ENCODE peak calls at places on chromosomes 16 and 17, in four cellular contexts. G is HCT116, L is K562, T is HepG2. F is an unnamed sample.

GRCh38 chr17:79872762-79873161 is 33.5 kb upstream of the CBX4 start:
- DNase-seq in G (no peak), L (no peak), T (no peak), F (no peak)

GRCh38 chr17:72373910-72374741 is 253.3 kb downstream of the SOX9 start:
- DNase-seq in G (no peak), L (no peak), T (no peak), F (no peak)

GRCh38 chr17:38982858-38983746 is 15.9 kb upstream of the FBXO47 start:
- DNase-seq in G (peak), L (peak), T (peak), F (no peak)

GRCh38 chr17:20028436-20028835 is 19.3 kb downstream of the SPECC1 start:
- DNase-seq in G (no peak), L (no peak), T (no peak), F (no peak)

GRCh38 chr16:27432600-27432957 is 30.6 kb downstream of the IL21R start:
- DNase-seq in G (no peak), L (no peak), T (no peak), F (no peak)

GRCh38 chr17:82985973-82986372 is 93.4 kb upstream of the METRNL start:
- DNase-seq in G (no peak), L (no peak), T (no peak), F (no peak)

GRCh38 chr17:5050281-5050680 is 15.1 kb upstream of the SLC52A1 start:
- DNase-seq in G (no peak), L (no peak), T (no peak), F (no peak)

GRCh38 chr16:2183671-2184070 is 12.7 kb downstream of the CASKIN1 start:
- DNase-seq in G (no peak), L (no peak), T (no peak), F (no peak)

GRCh38 chr17:7987112-7987893 is 15.1 kb upstream of the GUCY2D start:
- DNase-seq in G (no peak), L (no peak), T (no peak), F (no peak)

GRCh38 chr16:58077796-58078195 is 51.4 kb downstream of the CFAP20 start:
- DNase-seq in G (no peak), L (no peak), T (no peak), F (no peak)

GRCh38 chr17:77884019-77884418 is 74.5 kb upstream of the TNRC6C start:
- DNase-seq in G (no peak), L (no peak), T (no peak), F (no peak)

GRCh38 chr17:27294689-27295630 is 1.0 kb downstream of the WSB1 start:
- DNase-seq in G (peak), L (peak), T (peak), F (peak)

GRCh38 chr17:40901981-40902862 is 17.2 kb upstream of the KRT20 start:
- DNase-seq in G (peak), L (no peak), T (peak), F (no peak)

GRCh38 chr16:25157476-25157875 is 45.9 kb downstream of the LCMT1 start:
- DNase-seq in G (no peak), L (no peak), T (no peak), F (no peak)

GRCh38 chr17:77778636-77779524 is 179.6 kb upstream of the TNRC6C start:
- DNase-seq in G (no peak), L (no peak), T (no peak), F (no peak)

GRCh38 chr16:2910441-2910840 is 1.3 kb upstream of the FLYWCH1 start:
- DNase-seq in G (no peak), L (no peak), T (no peak), F (no peak)

GRCh38 chr17:78064708-78065107 is 63.8 kb downstream of the TMC6 start:
- DNase-seq in G (no peak), L (no peak), T (no peak), F (no peak)

GRCh38 chr17:19386974-19387920 is at the start of gene MFAP4:
- DNase-seq in G (no peak), L (no peak), T (no peak), F (no peak)

GRCh38 chr16:15948532-15949209 is 745 bp upstream of the ABCC1 start:
- DNase-seq in G (no peak), L (no peak), T (peak), F (no peak)

GRCh38 chr16:87042551-87043272 is 274.5 kb downstream of the C16orf95 start:
- DNase-seq in G (no peak), L (no peak), T (no peak), F (no peak)

GRCh38 chr16:130533-131173 is 7.8 kb downstream of the NPRL3 start:
- DNase-seq in G (no peak), L (no peak), T (no peak), F (no peak)

GRCh38 chr17:46832945-46833839 is 14.7 kb upstream of the WNT3 start:
- DNase-seq in G (no peak), L (peak), T (peak), F (no peak)

GRCh38 chr16:29784157-29784556 is 6.1 kb downstream of the ZG16 start:
- DNase-seq in G (no peak), L (no peak), T (no peak), F (no peak)

GRCh38 chr17:28985950-28986713 is 19.7 kb downstream of the SEZ6 start:
- DNase-seq in G (no peak), L (no peak), T (no peak), F (no peak)

GRCh38 chr16:55370762-55371482 is 46.9 kb downstream of the IRX6 start:
- DNase-seq in G (no peak), L (peak), T (peak), F (no peak)

GRCh38 chr17:57739402-57740224 is 5.5 kb downstream of the CCDC182 start:
- DNase-seq in G (peak), L (peak), T (peak), F (peak)

GRCh38 chr17:71180801-71181385 is 939.9 kb upstream of the SOX9 start:
- DNase-seq in G (no peak), L (no peak), T (no peak), F (no peak)

GRCh38 chr17:13575922-13576419 is 25.8 kb downstream of the HS3ST3A1 start:
- DNase-seq in G (no peak), L (no peak), T (no peak), F (no peak)

GRCh38 chr17:45293413-45294211 is 23.2 kb downstream of the MAP3K14 start:
- DNase-seq in G (peak), L (peak), T (peak), F (peak)

GRCh38 chr17:4811471-4811870 is 4.5 kb downstream of the PLD2 start:
- DNase-seq in G (no peak), L (no peak), T (no peak), F (no peak)

DNA sequence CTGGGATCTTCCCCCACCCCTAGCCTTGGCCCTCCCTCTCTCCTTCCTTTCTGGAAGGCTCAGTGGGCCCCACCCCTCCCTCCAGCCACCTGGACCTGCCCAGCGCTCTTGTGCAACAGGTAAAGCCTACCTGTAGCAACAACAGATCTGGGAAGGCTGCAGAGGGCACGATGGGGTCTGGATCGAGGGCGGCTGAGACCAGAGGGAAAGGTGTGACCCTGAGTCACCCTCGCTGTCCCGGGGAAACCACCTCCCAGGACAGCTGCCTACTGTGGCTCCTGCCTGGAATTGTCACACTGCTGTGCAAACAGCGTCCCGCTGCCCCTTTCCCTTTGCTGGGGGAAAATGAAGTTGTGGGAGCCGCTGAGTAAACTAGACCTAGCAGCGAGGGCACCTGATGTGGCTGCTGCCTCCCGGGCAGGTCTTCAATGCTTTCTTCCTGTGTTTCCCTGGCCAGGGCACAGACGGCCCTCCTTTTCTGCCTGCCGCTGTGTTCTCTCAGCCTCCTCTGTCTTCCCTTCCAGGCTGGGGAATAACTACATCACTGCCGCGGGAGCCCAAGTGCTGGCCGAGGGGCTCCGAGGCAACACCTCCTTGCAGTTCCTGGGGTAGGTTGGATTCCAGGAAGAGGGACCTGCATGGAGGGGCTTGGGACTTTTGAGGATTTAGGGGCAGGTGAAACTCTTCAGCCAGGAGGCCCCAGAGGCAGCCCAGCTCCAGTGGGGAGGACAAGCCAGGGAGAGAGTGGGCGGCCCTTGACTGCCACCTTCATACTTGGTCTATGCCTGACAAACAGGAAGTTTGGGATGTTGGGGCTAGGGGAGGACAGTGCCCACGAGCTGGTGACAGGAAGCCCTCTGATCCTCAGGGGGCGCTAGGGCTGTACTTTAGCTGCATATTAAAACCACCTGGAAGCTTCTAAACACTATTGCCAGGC is 22.2 kb upstream of the CYLD start:
- DNase-seq in G (no peak), L (no peak), T (peak), F (no peak)
- TF ChIP-seq CTCF in G (no peak), L (no peak), T (peak), F (no peak)

GRCh38 chr16:85490407-85490806 is 122.7 kb upstream of the GSE1 start:
- DNase-seq in G (no peak), L (no peak), T (no peak), F (no peak)

GRCh38 chr16:85490971-85491771 is 122.0 kb upstream of the GSE1 start:
- DNase-seq in G (peak), L (peak), T (peak), F (peak)

GRCh38 chr16:85492617-85492957 is 120.5 kb upstream of the GSE1 start:
- DNase-seq in G (no peak), L (no peak), T (no peak), F (no peak)

GRCh38 chr16:85494315-85494714 is 118.8 kb upstream of the GSE1 start:
- DNase-seq in G (no peak), L (no peak), T (no peak), F (no peak)

DNA sequence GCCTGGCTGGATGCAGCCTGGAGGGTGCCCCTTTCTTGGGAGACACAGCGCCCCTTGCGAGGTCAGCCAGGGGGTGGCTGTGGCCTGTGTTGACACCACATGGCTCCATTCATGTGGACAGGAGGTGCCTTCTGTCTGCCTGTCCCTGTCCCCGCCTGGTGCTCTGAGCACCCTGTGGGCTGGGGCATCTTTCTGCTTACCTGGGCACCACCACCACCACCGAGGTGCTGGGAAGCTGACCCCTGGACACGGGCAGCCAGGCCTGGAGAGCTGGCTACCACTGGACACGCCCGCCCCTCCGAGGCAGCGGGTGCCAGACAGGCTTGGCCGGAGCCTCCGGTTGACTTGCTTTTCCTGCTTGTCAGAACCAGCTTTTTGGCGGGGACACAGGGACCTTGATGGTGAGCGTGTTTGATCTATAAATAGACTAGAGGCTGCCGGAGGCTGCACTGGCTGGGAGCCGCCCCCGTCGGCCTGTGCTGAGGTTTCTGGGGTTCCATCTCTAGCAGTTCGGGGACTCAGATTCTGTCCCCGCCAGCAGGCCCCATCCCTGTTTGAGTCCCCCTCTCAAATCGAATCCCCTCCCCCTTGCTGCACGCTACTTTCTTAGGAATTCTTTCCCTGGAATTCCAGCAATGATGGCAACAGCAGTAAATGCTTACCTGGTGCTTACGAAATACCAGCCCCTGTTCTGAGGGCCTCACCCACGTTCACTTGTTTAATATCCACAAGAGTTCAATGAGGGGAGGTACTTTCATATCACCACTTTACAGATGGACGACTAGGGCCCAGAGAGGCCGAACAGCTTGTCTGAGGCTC is 121.1 kb upstream of the GSE1 start:
- DNase-seq in G (peak), L (peak), T (peak), F (no peak)
- TF ChIP-seq TCF7L2 in G (peak), L (no peak), T (no peak), F (peak)

GRCh38 chr16:66580605-66581209 is 1.4 kb downstream of the CMTM2 start:
- DNase-seq in G (no peak), L (no peak), T (peak), F (no peak)
- TF ChIP-seq CTCF in G (no peak), L (no peak), T (no peak), F (no peak)

DNA sequence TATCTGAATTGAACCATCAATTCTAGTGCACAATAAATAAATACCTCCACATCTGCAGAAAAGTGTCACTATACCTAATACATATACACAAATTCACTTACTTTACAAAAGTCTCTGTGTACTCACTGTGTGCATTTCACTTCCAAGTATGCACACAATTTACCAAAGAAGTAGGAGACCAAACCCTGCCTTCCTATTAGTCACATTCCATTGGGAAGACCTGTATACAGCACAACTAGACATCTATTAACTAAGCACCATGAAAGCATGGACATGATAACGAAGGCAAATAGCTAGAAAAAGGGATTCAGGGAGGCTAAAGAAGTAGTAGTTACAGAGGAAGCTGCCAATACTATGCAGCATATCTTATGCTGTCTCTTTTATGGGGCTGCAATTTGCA is 139.5 kb downstream of the SNX11 start:
- DNase-seq in G (no peak), L (no peak), T (no peak), F (no peak)
- TF ChIP-seq TCF7L2 in G (no peak), L (no peak), T (no peak), F (no peak)

GRCh38 chr17:64178011-64178825 is 48.3 kb upstream of the ERN1 start:
- DNase-seq in G (no peak), L (no peak), T (peak), F (no peak)

GRCh38 chr17:64180674-64181073 is 50.7 kb upstream of the ERN1 start:
- DNase-seq in G (no peak), L (no peak), T (no peak), F (no peak)

GRCh38 chr17:64182325-64183012 is 52.5 kb upstream of the ERN1 start:
- DNase-seq in G (no peak), L (no peak), T (no peak), F (no peak)

GRCh38 chr17:64177346-64178010 is 47.5 kb upstream of the ERN1 start:
- DNase-seq in G (no peak), L (no peak), T (no peak), F (no peak)

GRCh38 chr17:64180089-64180488 is 50.1 kb upstream of the ERN1 start:
- DNase-seq in G (no peak), L (no peak), T (no peak), F (no peak)
- TF ChIP-seq CTCF in G (no peak), L (no peak), T (no peak), F (no peak)

DNA sequence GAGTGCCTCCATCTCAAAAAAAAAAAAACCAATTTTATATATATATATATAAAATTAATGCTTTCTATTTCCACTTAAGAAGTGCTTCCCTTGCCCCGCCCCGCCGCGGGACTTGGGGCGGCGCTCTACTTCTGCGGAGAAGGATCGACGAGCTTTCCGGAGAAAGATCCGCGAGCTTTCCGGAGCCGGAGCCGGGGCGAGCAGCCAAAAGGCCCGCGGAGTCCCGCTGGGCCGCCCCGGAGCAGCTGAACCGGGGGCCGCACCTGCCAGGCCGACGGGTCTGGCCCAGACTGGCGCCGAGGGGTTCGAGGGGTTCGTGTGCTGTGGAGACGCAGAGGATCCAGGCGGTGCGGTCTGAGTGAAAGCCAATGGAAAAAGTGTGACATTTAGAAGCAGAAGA is 50.7 kb downstream of the TBC1D26 start:
- DNase-seq in G (no peak), L (no peak), T (no peak), F (no peak)
- TF ChIP-seq TCF7L2 in G (no peak), L (no peak), T (no peak), F (no peak)

GRCh38 chr16:60755907-60756306 is 1280.3 kb downstream of the CDH8 start:
- DNase-seq in G (no peak), L (no peak), T (no peak), F (no peak)
- TF ChIP-seq CTCF in G (no peak), L (no peak), T (no peak), F (peak)

GRCh38 chr17:1627987-1628855 is at the start of gene SLC43A2:
- DNase-seq in G (peak), L (peak), T (peak), F (no peak)

GRCh38 chr17:1628856-1629646 is 417 bp upstream of the SLC43A2 start:
- DNase-seq in G (peak), L (peak), T (peak), F (no peak)

GRCh38 chr17:1625507-1626080 is 3.0 kb downstream of the SLC43A2 start:
- DNase-seq in G (no peak), L (peak), T (no peak), F (no peak)

GRCh38 chr17:1626333-1626732 is 2.3 kb downstream of the SLC43A2 start:
- DNase-seq in G (no peak), L (no peak), T (no peak), F (no peak)

GRCh38 chr17:1627219-1627986 is 1.2 kb downstream of the SLC43A2 start:
- DNase-seq in G (no peak), L (peak), T (no peak), F (no peak)
- TF ChIP-seq TCF7L2 in G (no peak), L (no peak), T (no peak), F (no peak)